ENCODE peak calls at places on chromosomes 7 and 10, in five cellular contexts. J, R, B, M and Y are unnamed samples.
A peak's percentile ranks its signal among the peaks of the same experiment; 100 is the strongest.

GRCh38 chr7:104656467-104656866 is 328.1 kb downstream of the LHFPL3 start:
- DNase-seq in J (no peak), R (no peak), B (no peak), M (no peak), Y (no peak)

GRCh38 chr7:64880322-64881297 is 22.5 kb upstream of the ZNF273 start:
- DNase-seq in J (no peak), R (no peak), B (no peak), M (no peak), Y (no peak)

GRCh38 chr10:12635127-12635541 is 285.8 kb downstream of the CAMK1D start:
- DNase-seq in J (no peak), R (no peak), B (peak; percentile 18), M (no peak), Y (no peak)

GRCh38 chr7:2355079-2356008 is 717 bp downstream of the EIF3B start:
- DNase-seq in J (no peak), R (no peak), B (no peak), M (peak; percentile 25), Y (no peak)

GRCh38 chr10:60155945-60156683 is 233.6 kb downstream of the ANK3 start:
- DNase-seq in J (no peak), R (no peak), B (no peak), M (no peak), Y (no peak)

GRCh38 chr7:50349399-50349798 is 44.9 kb downstream of the IKZF1 start:
- DNase-seq in J (no peak), R (no peak), B (no peak), M (no peak), Y (no peak)

GRCh38 chr7:17598846-17599245 is 300.4 kb downstream of the AHR start:
- DNase-seq in J (no peak), R (no peak), B (no peak), M (no peak), Y (peak; percentile 75)

GRCh38 chr7:28300488-28300887 is 111.8 kb upstream of the CREB5 start:
- DNase-seq in J (no peak), R (no peak), B (no peak), M (no peak), Y (no peak)

GRCh38 chr10:80154978-80155695 is 22.6 kb downstream of the PLAC9 start:
- DNase-seq in J (no peak), R (no peak), B (no peak), M (no peak), Y (peak; percentile 69)

GRCh38 chr10:29949411-29950011 is 109.9 kb downstream of the JCAD start:
- DNase-seq in J (no peak), R (no peak), B (no peak), M (peak; percentile 44), Y (peak; percentile 66)

GRCh38 chr7:101939136-101939695 is 121.8 kb downstream of the CUX1 start:
- DNase-seq in J (peak; percentile 22), R (no peak), B (no peak), M (no peak), Y (no peak)

GRCh38 chr10:110305767-110306451 is 1.2 kb upstream of the SMNDC1 start:
- DNase-seq in J (no peak), R (peak; percentile 28), B (peak; percentile 33), M (peak; percentile 36), Y (peak; percentile 82)

GRCh38 chr7:36057375-36057774 is 95.7 kb upstream of the EEPD1 start:
- DNase-seq in J (no peak), R (no peak), B (no peak), M (no peak), Y (no peak)

GRCh38 chr10:100878291-100878910 is 34.4 kb upstream of the SLF2 start:
- DNase-seq in J (no peak), R (no peak), B (no peak), M (peak; percentile 46), Y (no peak)

GRCh38 chr7:102978280-102978679 is 65.5 kb downstream of the LRRC17 start:
- DNase-seq in J (no peak), R (no peak), B (no peak), M (peak; percentile 59), Y (no peak)

GRCh38 chr7:100130608-100131453 is 4.1 kb downstream of the MBLAC1 start:
- DNase-seq in J (peak; percentile 90), R (peak; percentile 24), B (peak; percentile 87), M (peak; percentile 86), Y (no peak)

GRCh38 chr7:563629-564170 is 44.1 kb upstream of the PDGFA start:
- DNase-seq in J (no peak), R (no peak), B (no peak), M (no peak), Y (no peak)

GRCh38 chr7:22660293-22660692 is 66.7 kb upstream of the IL6 start:
- DNase-seq in J (no peak), R (no peak), B (no peak), M (no peak), Y (no peak)

GRCh38 chr7:22123139-22123538 is 177.4 kb upstream of the CDCA7L start:
- DNase-seq in J (no peak), R (no peak), B (no peak), M (no peak), Y (no peak)

GRCh38 chr7:154953006-154953684 is 49.8 kb downstream of the PAXIP1 start:
- DNase-seq in J (peak; percentile 72), R (no peak), B (peak; percentile 76), M (peak; percentile 22), Y (no peak)

GRCh38 chr10:113960617-113961260 is 82.9 kb upstream of the ADRB1 start:
- DNase-seq in J (no peak), R (peak; percentile 95), B (peak; percentile 37), M (peak; percentile 50), Y (no peak)

GRCh38 chr7:151275813-151276577 is 27.5 kb upstream of the SMARCD3 start:
- DNase-seq in J (no peak), R (no peak), B (peak; percentile 7), M (no peak), Y (no peak)

GRCh38 chr7:69630292-69630691 is 32.0 kb downstream of the AUTS2 start:
- DNase-seq in J (no peak), R (no peak), B (no peak), M (no peak), Y (peak; percentile 34)

GRCh38 chr10:6912424-6912823 is 332.3 kb upstream of the PRKCQ start:
- DNase-seq in J (no peak), R (no peak), B (no peak), M (peak; percentile 15), Y (peak; percentile 86)

GRCh38 chr10:32795598-32796183 is 162.3 kb downstream of the ITGB1 start:
- DNase-seq in J (no peak), R (no peak), B (no peak), M (peak; percentile 7), Y (no peak)

GRCh38 chr10:7601023-7601656 is 65.6 kb downstream of the ITIH5 start:
- DNase-seq in J (no peak), R (no peak), B (no peak), M (no peak), Y (no peak)

GRCh38 chr10:61262486-61263261 is 190.5 kb downstream of the TMEM26 start:
- DNase-seq in J (no peak), R (no peak), B (no peak), M (no peak), Y (no peak)

GRCh38 chr10:33032354-33033254 is 74.6 kb upstream of the ITGB1 start:
- DNase-seq in J (no peak), R (no peak), B (no peak), M (no peak), Y (peak; percentile 49)

GRCh38 chr10:74842301-74842700 is 15.9 kb downstream of the KAT6B start:
- DNase-seq in J (no peak), R (no peak), B (no peak), M (no peak), Y (no peak)

GRCh38 chr7:151756076-151756731 is 120.7 kb downstream of the PRKAG2 start:
- DNase-seq in J (no peak), R (no peak), B (peak; percentile 37), M (no peak), Y (no peak)

GRCh38 chr7:37067961-37068536 is 343.8 kb upstream of the AOAH start:
- DNase-seq in J (no peak), R (peak; percentile 82), B (no peak), M (no peak), Y (no peak)

GRCh38 chr7:134886353-134887057 is 99.8 kb upstream of the AGBL3 start:
- DNase-seq in J (peak; percentile 69), R (no peak), B (no peak), M (no peak), Y (no peak)

GRCh38 chr7:1961776-1962276 is 270.9 kb downstream of the MAD1L1 start:
- DNase-seq in J (no peak), R (no peak), B (peak; percentile 26), M (no peak), Y (peak; percentile 39)

GRCh38 chr10:20281579-20281978 is 465.3 kb downstream of the PLXDC2 start:
- DNase-seq in J (no peak), R (no peak), B (no peak), M (no peak), Y (no peak)